ENCODE peak calls at places on chromosomes 13 and 19, in eight cellular contexts. One of them, this sample, is unnamed.

GRCh38 chr13:28394422-28394821 is 100.5 kb downstream of the FLT1 start:
- DNase-seq in OCI-LY7: no peak
- DNase-seq in colonic mucosa: no peak
- DNase-seq in body of pancreas: no peak
- DNase-seq in effector memory CD4-positive, alpha-beta T cell: no peak
- DNase-seq in AG04449: no peak
- DNase-seq in heart right ventricle: no peak
- DNase-seq in cardiac fibroblast: peak
- DNase-seq in this sample: no peak

GRCh38 chr19:11064831-11065303 is 24.4 kb upstream of the LDLR start:
- DNase-seq in AG04449: no peak
- DNase-seq in effector memory CD4-positive, alpha-beta T cell: no peak
- DNase-seq in cardiac fibroblast: peak
- DNase-seq in colonic mucosa: no peak
- DNase-seq in OCI-LY7: no peak
- DNase-seq in heart right ventricle: no peak
- DNase-seq in body of pancreas: peak
- DNase-seq in this sample: no peak

GRCh38 chr19:35346193-35347052 is 1.3 kb upstream of the FFAR1 start:
- DNase-seq in effector memory CD4-positive, alpha-beta T cell: peak
- DNase-seq in OCI-LY7: peak
- DNase-seq in colonic mucosa: peak
- DNase-seq in AG04449: no peak
- DNase-seq in body of pancreas: peak
- DNase-seq in cardiac fibroblast: no peak
- DNase-seq in heart right ventricle: no peak
- DNase-seq in this sample: peak

GRCh38 chr19:403221-404036 is 5.5 kb downstream of the C2CD4C start:
- DNase-seq in body of pancreas: no peak
- DNase-seq in AG04449: no peak
- DNase-seq in effector memory CD4-positive, alpha-beta T cell: no peak
- DNase-seq in OCI-LY7: no peak
- DNase-seq in cardiac fibroblast: no peak
- DNase-seq in heart right ventricle: no peak
- DNase-seq in colonic mucosa: no peak
- DNase-seq in this sample: peak

GRCh38 chr19:47433121-47433520 is 13.8 kb upstream of the MEIS3 start:
- DNase-seq in effector memory CD4-positive, alpha-beta T cell: no peak
- DNase-seq in cardiac fibroblast: peak
- DNase-seq in OCI-LY7: peak
- DNase-seq in body of pancreas: no peak
- DNase-seq in colonic mucosa: no peak
- DNase-seq in AG04449: no peak
- DNase-seq in heart right ventricle: no peak
- DNase-seq in this sample: no peak

GRCh38 chr19:11580665-11581418 is 3.4 kb upstream of the ACP5 start:
- DNase-seq in AG04449: no peak
- DNase-seq in heart right ventricle: no peak
- DNase-seq in OCI-LY7: peak
- DNase-seq in body of pancreas: no peak
- DNase-seq in colonic mucosa: no peak
- DNase-seq in cardiac fibroblast: no peak
- DNase-seq in effector memory CD4-positive, alpha-beta T cell: no peak
- DNase-seq in this sample: no peak

GRCh38 chr19:28039677-28040381 is 1173.1 kb downstream of the UQCRFS1 start:
- DNase-seq in cardiac fibroblast: no peak
- DNase-seq in body of pancreas: peak
- DNase-seq in colonic mucosa: no peak
- DNase-seq in AG04449: no peak
- DNase-seq in effector memory CD4-positive, alpha-beta T cell: no peak
- DNase-seq in heart right ventricle: no peak
- DNase-seq in OCI-LY7: no peak
- DNase-seq in this sample: no peak

GRCh38 chr13:30313307-30313706 is 6.0 kb upstream of the KATNAL1 start:
- DNase-seq in colonic mucosa: no peak
- DNase-seq in cardiac fibroblast: no peak
- DNase-seq in OCI-LY7: peak
- DNase-seq in heart right ventricle: no peak
- DNase-seq in body of pancreas: no peak
- DNase-seq in AG04449: no peak
- DNase-seq in effector memory CD4-positive, alpha-beta T cell: no peak
- DNase-seq in this sample: no peak

GRCh38 chr19:38705197-38706019 is 38.9 kb downstream of the CAPN12 start:
- DNase-seq in colonic mucosa: no peak
- DNase-seq in body of pancreas: no peak
- DNase-seq in cardiac fibroblast: no peak
- DNase-seq in effector memory CD4-positive, alpha-beta T cell: no peak
- DNase-seq in AG04449: no peak
- DNase-seq in heart right ventricle: no peak
- DNase-seq in OCI-LY7: no peak
- DNase-seq in this sample: no peak

GRCh38 chr19:2270157-2270571 is 11.8 kb downstream of the PEAK3 start:
- DNase-seq in body of pancreas: peak
- DNase-seq in heart right ventricle: peak
- DNase-seq in AG04449: no peak
- DNase-seq in cardiac fibroblast: no peak
- DNase-seq in OCI-LY7: peak
- DNase-seq in effector memory CD4-positive, alpha-beta T cell: no peak
- DNase-seq in colonic mucosa: peak
- DNase-seq in this sample: peak

GRCh38 chr19:46975918-46976782 is 43.5 kb upstream of the NPAS1 start:
- DNase-seq in AG04449: peak
- DNase-seq in cardiac fibroblast: peak
- DNase-seq in body of pancreas: peak
- DNase-seq in OCI-LY7: no peak
- DNase-seq in effector memory CD4-positive, alpha-beta T cell: no peak
- DNase-seq in colonic mucosa: peak
- DNase-seq in heart right ventricle: peak
- DNase-seq in this sample: peak

GRCh38 chr13:68440874-68441273 is 1210.7 kb upstream of the PCDH9 start:
- DNase-seq in heart right ventricle: no peak
- DNase-seq in body of pancreas: no peak
- DNase-seq in cardiac fibroblast: no peak
- DNase-seq in AG04449: no peak
- DNase-seq in colonic mucosa: no peak
- DNase-seq in OCI-LY7: no peak
- DNase-seq in effector memory CD4-positive, alpha-beta T cell: no peak
- DNase-seq in this sample: no peak

GRCh38 chr13:24630121-24630520 is 50.1 kb upstream of the ATP12A start:
- DNase-seq in body of pancreas: no peak
- DNase-seq in effector memory CD4-positive, alpha-beta T cell: no peak
- DNase-seq in cardiac fibroblast: no peak
- DNase-seq in OCI-LY7: no peak
- DNase-seq in heart right ventricle: no peak
- DNase-seq in colonic mucosa: no peak
- DNase-seq in AG04449: no peak
- DNase-seq in this sample: no peak

GRCh38 chr19:2477141-2477710 is 1.3 kb downstream of the GADD45B start:
- DNase-seq in body of pancreas: peak
- DNase-seq in heart right ventricle: peak
- DNase-seq in effector memory CD4-positive, alpha-beta T cell: no peak
- DNase-seq in OCI-LY7: peak
- DNase-seq in AG04449: no peak
- DNase-seq in colonic mucosa: peak
- DNase-seq in cardiac fibroblast: peak
- DNase-seq in this sample: peak

GRCh38 chr19:56107626-56108351 is 13.3 kb downstream of the ZNF787 start:
- DNase-seq in effector memory CD4-positive, alpha-beta T cell: no peak
- DNase-seq in body of pancreas: no peak
- DNase-seq in OCI-LY7: no peak
- DNase-seq in AG04449: no peak
- DNase-seq in heart right ventricle: no peak
- DNase-seq in cardiac fibroblast: no peak
- DNase-seq in colonic mucosa: no peak
- DNase-seq in this sample: no peak

GRCh38 chr13:49421391-49421790 is 22.5 kb downstream of the CAB39L start:
- DNase-seq in colonic mucosa: no peak
- DNase-seq in cardiac fibroblast: no peak
- DNase-seq in effector memory CD4-positive, alpha-beta T cell: peak
- DNase-seq in OCI-LY7: peak
- DNase-seq in body of pancreas: peak
- DNase-seq in AG04449: no peak
- DNase-seq in heart right ventricle: no peak
- DNase-seq in this sample: no peak

GRCh38 chr13:99312493-99312883 is 5.3 kb upstream of the GPR183 start:
- DNase-seq in body of pancreas: peak
- DNase-seq in OCI-LY7: no peak
- DNase-seq in heart right ventricle: peak
- DNase-seq in cardiac fibroblast: peak
- DNase-seq in AG04449: peak
- DNase-seq in effector memory CD4-positive, alpha-beta T cell: no peak
- DNase-seq in colonic mucosa: no peak
- DNase-seq in this sample: no peak

GRCh38 chr13:99948411-99948810 is 23.2 kb downstream of the ZIC5 start:
- DNase-seq in OCI-LY7: no peak
- DNase-seq in AG04449: no peak
- DNase-seq in body of pancreas: no peak
- DNase-seq in effector memory CD4-positive, alpha-beta T cell: no peak
- DNase-seq in colonic mucosa: no peak
- DNase-seq in heart right ventricle: no peak
- DNase-seq in cardiac fibroblast: no peak
- DNase-seq in this sample: no peak

GRCh38 chr13:48319458-48320395 is 16.2 kb downstream of the RB1 start:
- DNase-seq in AG04449: no peak
- DNase-seq in effector memory CD4-positive, alpha-beta T cell: no peak
- DNase-seq in OCI-LY7: no peak
- DNase-seq in colonic mucosa: peak
- DNase-seq in body of pancreas: no peak
- DNase-seq in cardiac fibroblast: no peak
- DNase-seq in heart right ventricle: no peak
- DNase-seq in this sample: no peak
- H3K4me3 ChIP-seq in AG04449: no peak
- H3K4me3 ChIP-seq in effector memory CD4-positive, alpha-beta T cell: peak
- H3K4me3 ChIP-seq in OCI-LY7: no peak
- H3K4me3 ChIP-seq in colonic mucosa: peak
- H3K4me3 ChIP-seq in body of pancreas: no peak
- H3K4me3 ChIP-seq in cardiac fibroblast: no peak
- H3K4me3 ChIP-seq in heart right ventricle: peak
- H3K4me3 ChIP-seq in this sample: no peak

DNA sequence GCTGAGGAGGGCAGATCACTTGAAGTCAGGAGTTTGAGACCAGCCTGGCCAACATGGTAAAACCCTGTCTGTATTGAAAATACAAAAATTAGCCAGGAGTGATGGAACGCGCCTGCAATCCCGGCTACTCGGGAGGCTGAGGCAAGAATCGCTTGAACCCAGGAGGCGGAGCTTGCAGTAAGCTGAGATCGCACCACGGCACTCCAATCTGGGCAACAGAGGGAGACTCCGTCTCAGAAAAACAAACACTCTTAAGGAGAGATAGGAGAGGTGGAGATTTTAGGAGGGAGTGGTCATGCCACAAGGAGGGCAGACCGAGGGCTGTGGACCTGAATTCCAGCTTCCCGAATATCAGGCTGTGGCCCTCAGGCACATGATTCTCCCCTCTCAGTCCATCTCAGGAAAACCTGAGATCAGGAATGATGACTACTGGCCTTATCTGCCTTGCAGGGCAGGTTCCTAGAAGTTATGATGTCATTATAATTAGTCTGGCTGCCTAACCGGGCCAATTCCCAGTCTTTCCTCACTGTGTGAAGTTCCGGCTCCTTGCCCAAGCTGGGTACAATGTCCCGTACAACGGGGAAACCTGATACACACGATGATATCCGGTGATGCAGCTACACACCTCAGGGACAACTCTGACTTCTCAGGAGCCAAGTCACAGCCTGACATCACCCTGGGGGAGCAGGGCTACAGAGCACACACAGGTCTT is 2.5 kb downstream of the SLC35E1 start:
- DNase-seq in colonic mucosa: no peak
- DNase-seq in effector memory CD4-positive, alpha-beta T cell: no peak
- DNase-seq in body of pancreas: peak
- DNase-seq in AG04449: no peak
- DNase-seq in OCI-LY7: no peak
- DNase-seq in heart right ventricle: no peak
- DNase-seq in cardiac fibroblast: no peak
- DNase-seq in this sample: no peak
- H3K4me3 ChIP-seq in colonic mucosa: no peak
- H3K4me3 ChIP-seq in effector memory CD4-positive, alpha-beta T cell: no peak
- H3K4me3 ChIP-seq in body of pancreas: no peak
- H3K4me3 ChIP-seq in AG04449: no peak
- H3K4me3 ChIP-seq in OCI-LY7: no peak
- H3K4me3 ChIP-seq in heart right ventricle: no peak
- H3K4me3 ChIP-seq in cardiac fibroblast: no peak
- H3K4me3 ChIP-seq in this sample: no peak

GRCh38 chr13:110380359-110381028 is 73.4 kb downstream of the COL4A2 start:
- DNase-seq in effector memory CD4-positive, alpha-beta T cell: no peak
- DNase-seq in cardiac fibroblast: peak
- DNase-seq in AG04449: peak
- DNase-seq in heart right ventricle: no peak
- DNase-seq in body of pancreas: no peak
- DNase-seq in colonic mucosa: no peak
- DNase-seq in OCI-LY7: no peak
- DNase-seq in this sample: no peak

GRCh38 chr13:110381029-110381360 is 73.9 kb downstream of the COL4A2 start:
- DNase-seq in AG04449: no peak
- DNase-seq in colonic mucosa: no peak
- DNase-seq in OCI-LY7: no peak
- DNase-seq in cardiac fibroblast: no peak
- DNase-seq in effector memory CD4-positive, alpha-beta T cell: no peak
- DNase-seq in heart right ventricle: no peak
- DNase-seq in body of pancreas: no peak
- DNase-seq in this sample: no peak

GRCh38 chr13:110382229-110382628 is 75.1 kb downstream of the COL4A2 start:
- DNase-seq in heart right ventricle: no peak
- DNase-seq in colonic mucosa: no peak
- DNase-seq in cardiac fibroblast: peak
- DNase-seq in effector memory CD4-positive, alpha-beta T cell: no peak
- DNase-seq in body of pancreas: no peak
- DNase-seq in OCI-LY7: no peak
- DNase-seq in AG04449: no peak
- DNase-seq in this sample: no peak

GRCh38 chr13:110379358-110379757 is 72.3 kb downstream of the COL4A2 start:
- DNase-seq in body of pancreas: no peak
- DNase-seq in effector memory CD4-positive, alpha-beta T cell: no peak
- DNase-seq in OCI-LY7: no peak
- DNase-seq in colonic mucosa: no peak
- DNase-seq in cardiac fibroblast: no peak
- DNase-seq in heart right ventricle: no peak
- DNase-seq in AG04449: no peak
- DNase-seq in this sample: no peak

DNA sequence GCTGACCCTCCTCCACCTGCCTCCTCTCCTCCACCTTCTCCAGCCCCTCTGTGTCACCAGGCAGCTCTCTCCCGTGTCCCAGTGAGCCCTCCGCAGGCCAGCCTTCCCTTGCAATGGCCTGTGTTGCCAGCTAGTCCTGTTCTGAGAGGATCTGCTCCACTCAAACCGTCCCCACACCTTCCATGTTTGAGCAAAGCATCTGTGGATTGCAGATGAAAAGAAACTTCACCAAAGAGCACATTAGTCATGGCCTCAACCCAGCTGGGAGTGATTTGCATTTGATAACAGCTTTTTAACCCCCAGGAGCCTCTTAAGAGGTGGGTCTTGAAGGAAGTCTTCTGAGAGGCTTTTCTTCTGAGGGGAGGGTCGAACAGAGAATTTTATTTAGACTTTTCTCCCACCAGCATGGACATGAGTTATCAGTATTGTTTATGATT is 72.8 kb downstream of the COL4A2 start:
- DNase-seq in AG04449: no peak
- DNase-seq in effector memory CD4-positive, alpha-beta T cell: no peak
- DNase-seq in cardiac fibroblast: peak
- DNase-seq in body of pancreas: no peak
- DNase-seq in OCI-LY7: no peak
- DNase-seq in heart right ventricle: no peak
- DNase-seq in colonic mucosa: no peak
- DNase-seq in this sample: no peak
- H3K4me3 ChIP-seq in AG04449: no peak
- H3K4me3 ChIP-seq in effector memory CD4-positive, alpha-beta T cell: no peak
- H3K4me3 ChIP-seq in cardiac fibroblast: no peak
- H3K4me3 ChIP-seq in body of pancreas: no peak
- H3K4me3 ChIP-seq in OCI-LY7: no peak
- H3K4me3 ChIP-seq in heart right ventricle: no peak
- H3K4me3 ChIP-seq in colonic mucosa: no peak
- H3K4me3 ChIP-seq in this sample: no peak

GRCh38 chr13:41811588-41812021 is 149.3 kb downstream of the VWA8 start:
- DNase-seq in effector memory CD4-positive, alpha-beta T cell: no peak
- DNase-seq in colonic mucosa: no peak
- DNase-seq in heart right ventricle: no peak
- DNase-seq in cardiac fibroblast: no peak
- DNase-seq in AG04449: no peak
- DNase-seq in OCI-LY7: no peak
- DNase-seq in body of pancreas: no peak
- DNase-seq in this sample: no peak
- H3K4me3 ChIP-seq in effector memory CD4-positive, alpha-beta T cell: no peak
- H3K4me3 ChIP-seq in colonic mucosa: no peak
- H3K4me3 ChIP-seq in heart right ventricle: no peak
- H3K4me3 ChIP-seq in cardiac fibroblast: no peak
- H3K4me3 ChIP-seq in AG04449: no peak
- H3K4me3 ChIP-seq in OCI-LY7: no peak
- H3K4me3 ChIP-seq in body of pancreas: no peak
- H3K4me3 ChIP-seq in this sample: no peak